ENCODE peak calls at places on chromosomes 13 and 19, in ten cellular contexts. K is A549, T is tibial nerve, G is ovary, Q is IMR-90, P is breast epithelium, Z is body of pancreas, X is testis, F is lower leg skin, A is heart left ventricle. E is an unnamed sample.

GRCh38 chr19:33693678-33694077 is 71.9 kb downstream of the CHST8 start:
- DNase-seq in K (no peak), T (no peak), G (no peak), Q (no peak), P (no peak), Z (no peak), X (no peak), F (no peak), A (no peak), E (no peak)

GRCh38 chr13:100510208-100510997 is 78.2 kb downstream of the GGACT start:
- DNase-seq in K (no peak), T (no peak), G (no peak), Q (no peak), P (no peak), Z (no peak), X (no peak), F (no peak), A (no peak), E (no peak)

GRCh38 chr19:40217921-40218890 is at the start of gene TTC9B:
- DNase-seq in K (peak; percentile 51), T (no peak), G (no peak), Q (no peak), P (no peak), Z (no peak), X (peak; percentile 37), F (no peak), A (no peak), E (no peak)

GRCh38 chr13:39119422-39119821 is 81.2 kb downstream of the NHLRC3 start:
- DNase-seq in K (no peak), T (no peak), G (no peak), Q (no peak), P (no peak), Z (no peak), X (no peak), F (no peak), A (no peak), E (no peak)

GRCh38 chr13:22945321-22946226 is 235.2 kb upstream of the SGCG start:
- DNase-seq in K (no peak), T (no peak), G (no peak), Q (no peak), P (no peak), Z (no peak), X (no peak), F (no peak), A (no peak), E (no peak)

GRCh38 chr13:27147530-27148170 is 24.0 kb downstream of the USP12 start:
- DNase-seq in K (no peak), T (no peak), G (no peak), Q (peak; percentile 44), P (no peak), Z (no peak), X (no peak), F (no peak), A (no peak), E (no peak)

GRCh38 chr13:45833663-45834062 is 17.9 kb downstream of the SIAH3 start:
- DNase-seq in K (no peak), T (no peak), G (no peak), Q (peak; percentile 7), P (peak; percentile 78), Z (no peak), X (no peak), F (no peak), A (peak; percentile 53), E (no peak)

GRCh38 chr19:52748336-52748950 is 13.6 kb upstream of the ZNF611 start:
- DNase-seq in K (peak; percentile 19), T (no peak), G (no peak), Q (peak; percentile 57), P (no peak), Z (no peak), X (no peak), F (no peak), A (no peak), E (no peak)

GRCh38 chr19:11377237-11377636 is 2.8 kb downstream of the SWSAP1 start:
- DNase-seq in K (peak; percentile 52), T (no peak), G (no peak), Q (peak; percentile 94), P (no peak), Z (no peak), X (no peak), F (peak; percentile 44), A (no peak), E (peak; percentile 67)

GRCh38 chr13:101382086-101382485 is 34.2 kb downstream of the NALCN start:
- DNase-seq in K (no peak), T (no peak), G (no peak), Q (no peak), P (no peak), Z (no peak), X (no peak), F (no peak), A (no peak), E (no peak)

GRCh38 chr13:91228940-91229339 is 118.5 kb upstream of the MIR17HG start:
- DNase-seq in K (no peak), T (no peak), G (no peak), Q (no peak), P (no peak), Z (no peak), X (no peak), F (no peak), A (no peak), E (no peak)

GRCh38 chr19:58571575-58571947 is 1.6 kb downstream of the MZF1 start:
- DNase-seq in K (no peak), T (peak; percentile 8), G (peak; percentile 35), Q (no peak), P (no peak), Z (peak; percentile 8), X (no peak), F (no peak), A (peak; percentile 2), E (peak; percentile 20)

GRCh38 chr13:112576191-112576590 is 11.8 kb downstream of the TUBGCP3 start:
- DNase-seq in K (no peak), T (no peak), G (no peak), Q (no peak), P (no peak), Z (no peak), X (no peak), F (no peak), A (no peak), E (no peak)

GRCh38 chr19:47006496-47006895 is 13.1 kb upstream of the NPAS1 start:
- DNase-seq in K (no peak), T (no peak), G (no peak), Q (no peak), P (no peak), Z (no peak), X (no peak), F (no peak), A (no peak), E (no peak)

GRCh38 chr19:30029721-30030510 is 87.9 kb downstream of the URI1 start:
- DNase-seq in K (peak; percentile 54), T (no peak), G (no peak), Q (peak; percentile 56), P (no peak), Z (no peak), X (no peak), F (no peak), A (no peak), E (no peak)

GRCh38 chr19:2199861-2200623 is 36.1 kb downstream of the PLEKHJ1 start:
- DNase-seq in K (no peak), T (no peak), G (no peak), Q (no peak), P (no peak), Z (no peak), X (no peak), F (no peak), A (no peak), E (no peak)

GRCh38 chr13:39767791-39768564 is 112.5 kb downstream of the COG6 start:
- DNase-seq in K (no peak), T (no peak), G (no peak), Q (no peak), P (no peak), Z (no peak), X (no peak), F (no peak), A (no peak), E (no peak)

GRCh38 chr13:94595943-94596574 is at the start of gene TGDS:
- DNase-seq in K (peak; percentile 92), T (peak; percentile 78), G (peak; percentile 91), Q (peak; percentile 91), P (peak; percentile 84), Z (peak; percentile 91), X (peak; percentile 95), F (peak; percentile 92), A (peak; percentile 91), E (peak; percentile 93)
- TF ChIP-seq POLR2A in K (peak; percentile 93), T (peak; percentile 41), G (peak; percentile 61), Q (peak; percentile 75), P (peak; percentile 49), Z (peak; percentile 87), X (peak; percentile 17), F (no peak), A (peak; percentile 85), E (peak; percentile 89)

DNA sequence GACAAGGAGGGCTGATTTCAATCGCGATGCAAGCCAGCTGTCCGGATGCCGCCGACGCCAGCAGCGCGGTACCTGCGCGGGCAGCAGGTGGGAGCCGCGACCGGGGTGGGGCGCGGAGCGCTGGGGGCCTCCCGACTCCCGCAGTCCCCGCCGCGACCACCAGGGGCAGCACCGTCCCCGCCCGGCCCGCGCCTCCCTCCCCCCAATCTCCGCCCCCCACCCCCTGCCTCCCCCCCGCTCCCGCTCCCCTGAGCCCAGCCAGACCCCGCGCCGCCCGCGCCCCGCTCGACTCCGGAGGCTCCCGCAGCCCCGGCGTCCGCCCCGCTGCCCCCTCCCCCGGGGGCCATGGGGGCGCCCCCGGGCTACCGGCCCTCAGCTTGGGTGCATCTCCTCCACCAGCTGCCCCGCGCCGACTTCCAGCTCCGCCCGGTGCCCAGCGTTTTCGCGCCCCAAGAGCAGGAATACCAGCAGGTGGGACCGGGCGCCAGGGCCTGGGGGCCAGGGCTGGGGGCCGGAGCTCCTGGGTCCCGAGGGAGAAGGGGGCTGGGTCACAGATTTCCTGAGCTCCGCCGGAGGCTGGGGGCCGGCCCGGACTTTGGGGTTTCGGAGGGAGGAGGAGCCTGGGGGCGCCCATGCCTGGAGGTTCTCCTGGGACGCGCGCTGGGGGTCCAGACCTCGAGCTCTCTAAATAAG is at the start of gene TTYH1:
- DNase-seq in K (no peak), T (no peak), G (no peak), Q (no peak), P (no peak), Z (no peak), X (peak; percentile 59), F (no peak), A (no peak), E (no peak)
- TF ChIP-seq CTCF in K (peak; percentile 24), T (peak; percentile 68), G (no peak), Q (no peak), P (no peak), Z (peak; percentile 41), X (peak; percentile 71), F (no peak), A (peak; percentile 31), E (peak; percentile 23)

DNA sequence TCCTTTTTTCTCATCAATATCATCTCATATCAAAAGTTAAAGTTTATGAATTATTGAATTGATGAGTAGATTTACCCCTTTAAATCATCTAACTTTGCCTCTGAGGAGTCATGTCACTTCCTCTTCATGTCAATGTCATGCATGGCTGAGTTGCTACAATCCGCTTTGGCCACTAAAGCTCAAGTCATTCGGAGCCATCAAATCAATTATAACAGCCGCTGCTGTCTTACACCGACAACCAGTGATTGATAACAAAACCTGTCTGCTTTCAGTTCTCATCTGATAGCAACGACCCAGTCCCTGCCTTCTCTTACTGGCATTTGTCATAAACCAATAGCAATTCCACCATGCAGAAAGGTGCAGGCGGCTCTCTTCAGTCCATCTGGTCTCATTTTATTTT is 429.3 kb downstream of the DIAPH3 start:
- DNase-seq in K (no peak), T (no peak), G (no peak), Q (no peak), P (no peak), Z (no peak), X (no peak), F (no peak), A (no peak), E (no peak)
- H3K4me3 ChIP-seq in K (no peak overlapping the region), T (no peak overlapping the region), G (no peak overlapping the region), Q (no peak overlapping the region), P (no peak overlapping the region), Z (no peak overlapping the region), X (no peak overlapping the region), F (no peak overlapping the region), A (no peak overlapping the region), E (no peak overlapping the region)

GRCh38 chr19:55467236-55468053 is 2.9 kb upstream of the C19orf85 start:
- DNase-seq in K (peak; percentile 48), T (peak; percentile 63), G (peak; percentile 81), Q (peak; percentile 65), P (no peak), Z (peak; percentile 62), X (peak; percentile 79), F (no peak), A (peak; percentile 70), E (peak; percentile 77)
- TF ChIP-seq POLR2A in K (no peak), T (no peak), G (no peak), Q (no peak), P (no peak), Z (no peak), X (no peak), F (no peak), A (no peak), E (peak; percentile 14)